ENCODE peak calls at places on chromosome 1, in nine cellular contexts. W is mammary epithelial cell, Z is Calu3, A is NCI-H524 treated with DMSO at 0.1 percent for 48 hours, I is SW480, J is SJSA1, C is AG09309, X is tibial nerve, Y is GM20000. D is an unnamed sample.
A peak's percentile ranks its signal among the peaks of the same experiment; 100 is the strongest.

GRCh38 chr1:85259866-85260345 is 444 bp upstream of the C1orf52 start:
- DNase-seq in W (no peak), X (no peak), I (no peak), Y (no peak), C (no peak), J (no peak), A (no peak), Z (no peak), D (no peak)

GRCh38 chr1:91712981-91713841 is 172.7 kb downstream of the TGFBR3 start:
- DNase-seq in Y (peak; percentile 39), W (no peak), Z (no peak), C (no peak), J (no peak), I (no peak), X (peak; percentile 44), A (peak; percentile 42), D (no peak)

GRCh38 chr1:28582248-28582615 is 9.8 kb upstream of the RAB42 start:
- DNase-seq in Z (no peak), J (no peak), A (no peak), C (no peak), X (no peak), W (peak; percentile 42), Y (no peak), I (peak; percentile 61), D (peak; percentile 49)

GRCh38 chr1:111804736-111805135 is 49.0 kb downstream of the DDX20 start:
- DNase-seq in Y (no peak), A (no peak), I (no peak), Z (no peak), X (no peak), W (no peak), J (no peak), C (no peak), D (no peak)

GRCh38 chr1:161736332-161736969 is 13.1 kb upstream of the DUSP12 start:
- DNase-seq in W (peak; percentile 73), X (no peak), J (no peak), A (no peak), C (no peak), Z (no peak), Y (no peak), I (no peak), D (peak; percentile 88)

GRCh38 chr1:21598417-21598816 is 70.7 kb downstream of the RAP1GAP start:
- DNase-seq in J (no peak), W (no peak), A (no peak), Z (no peak), I (no peak), X (no peak), Y (no peak), C (no peak), D (no peak)

GRCh38 chr1:1752671-1753606 is 25.3 kb downstream of the NADK start:
- DNase-seq in A (no peak), X (no peak), I (no peak), W (no peak), C (no peak), J (no peak), Y (no peak), Z (no peak), D (no peak)

GRCh38 chr1:183019126-183019740 is 4.0 kb upstream of the LAMC1 start:
- DNase-seq in A (no peak), C (no peak), Z (peak; percentile 48), J (no peak), W (peak; percentile 59), I (no peak), X (no peak), Y (no peak), D (no peak)

GRCh38 chr1:98277111-98277510 is 356.3 kb upstream of the DPYD start:
- DNase-seq in A (no peak), Z (peak; percentile 5), Y (no peak), I (peak; percentile 1), C (peak; percentile 8), J (no peak), W (peak; percentile 45), X (no peak), D (peak; percentile 23)

GRCh38 chr1:230501242-230501641 is 75.1 kb upstream of the PGBD5 start:
- DNase-seq in J (no peak), X (no peak), A (no peak), I (no peak), W (no peak), Z (no peak), C (no peak), Y (no peak), D (no peak)

GRCh38 chr1:164785841-164786534 is 227.0 kb downstream of the PBX1 start:
- DNase-seq in X (no peak), I (no peak), Y (no peak), A (no peak), C (no peak), J (no peak), Z (no peak), W (peak; percentile 58), D (no peak)

GRCh38 chr1:168266644-168267186 is 14.0 kb upstream of the TBX19 start:
- DNase-seq in X (no peak), J (no peak), Z (no peak), A (no peak), Y (no peak), I (no peak), C (no peak), W (no peak), D (peak; percentile 98)

GRCh38 chr1:113437554-113438341 is 47.4 kb downstream of the MAGI3 start:
- DNase-seq in Z (no peak), C (no peak), A (no peak), W (no peak), Y (no peak), J (no peak), I (no peak), X (no peak), D (no peak)

GRCh38 chr1:180860535-180860934 is 52.2 kb upstream of the KIAA1614 start:
- DNase-seq in C (no peak), A (no peak), Z (no peak), J (no peak), Y (no peak), X (no peak), I (no peak), W (no peak), D (no peak)

GRCh38 chr1:58902830-58903229 is 119.0 kb upstream of the JUN start:
- DNase-seq in X (no peak), A (no peak), W (no peak), I (no peak), Y (no peak), Z (no peak), C (no peak), J (no peak), D (no peak)